ENCODE peak calls at places on chromosomes 2 and 18, in seven cellular contexts. L is stomach, F is ureter, J is iris pigment epithelial cell, D is right lobe of liver, V is RPMI8226, X is AG08396. Q is an unnamed sample.

GRCh38 chr2:12465631-12466135 is 251.1 kb upstream of the TRIB2 start:
- DNase-seq in L (no peak), F (no peak), J (peak; percentile 24), D (no peak), V (no peak), X (no peak), Q (no peak)

GRCh38 chr2:234286118-234286598 is 210.7 kb downstream of the ARL4C start:
- DNase-seq in L (no peak), F (no peak), J (no peak), D (no peak), V (no peak), X (no peak), Q (no peak)

GRCh38 chr2:43133336-43133707 is 93.1 kb downstream of the ZFP36L2 start:
- DNase-seq in L (no peak), F (no peak), J (no peak), D (no peak), V (no peak), X (no peak), Q (no peak)

GRCh38 chr18:24270358-24270936 is 127.2 kb downstream of the OSBPL1A start:
- DNase-seq in L (no peak), F (no peak), J (peak; percentile 11), D (no peak), V (no peak), X (no peak), Q (no peak)

GRCh38 chr2:75199428-75200011 is at the start of gene TACR1:
- DNase-seq in L (peak; percentile 61), F (peak; percentile 67), J (peak; percentile 59), D (peak; percentile 67), V (peak; percentile 75), X (peak; percentile 85), Q (peak; percentile 56)

GRCh38 chr2:121099329-121100318 is 185.4 kb downstream of the TFCP2L1 start:
- DNase-seq in L (peak; percentile 47), F (no peak), J (no peak), D (no peak), V (peak; percentile 47), X (no peak), Q (no peak)

GRCh38 chr2:233792720-233793119 is 14.6 kb downstream of the MROH2A start:
- DNase-seq in L (peak; percentile 8), F (no peak), J (no peak), D (no peak), V (no peak), X (no peak), Q (no peak)

GRCh38 chr18:41745166-41746049 is 209.6 kb upstream of the PIK3C3 start:
- DNase-seq in L (peak; percentile 61), F (peak; percentile 65), J (peak; percentile 61), D (peak; percentile 55), V (peak; percentile 57), X (peak; percentile 5), Q (no peak)

GRCh38 chr2:222300725-222301295 is 2.0 kb upstream of the PAX3 start:
- DNase-seq in L (no peak), F (no peak), J (no peak), D (no peak), V (no peak), X (no peak), Q (peak; percentile 49)

GRCh38 chr2:113876503-113877387 is 13.1 kb upstream of the ACTR3 start:
- DNase-seq in L (peak; percentile 89), F (peak; percentile 82), J (no peak), D (peak; percentile 33), V (peak; percentile 76), X (no peak), Q (no peak)

GRCh38 chr18:57051586-57052044 is 95.3 kb upstream of the BOD1L2 start:
- DNase-seq in L (peak; percentile 62), F (no peak), J (no peak), D (peak; percentile 58), V (peak; percentile 30), X (no peak), Q (no peak)

GRCh38 chr2:61758991-61759390 is 94.9 kb downstream of the FAM161A start:
- DNase-seq in L (no peak), F (no peak), J (peak; percentile 94), D (no peak), V (no peak), X (peak; percentile 62), Q (peak; percentile 32)

GRCh38 chr2:67776276-67776675 is 286.5 kb downstream of the C1D start:
- DNase-seq in L (no peak), F (no peak), J (no peak), D (no peak), V (no peak), X (no peak), Q (no peak)

GRCh38 chr2:207423886-207424285 is 105.9 kb upstream of the CREB1 start:
- DNase-seq in L (no peak), F (no peak), J (peak; percentile 100), D (no peak), V (peak; percentile 67), X (peak; percentile 53), Q (peak; percentile 67)

Q was measured in foreskin melanocyte.